ENCODE peak calls at places on chromosomes 13 and 19, in ten cellular contexts. J, D, B, W, A, G, L, T, P and M are unnamed samples. For H3K4me1, the result is how much of the 10 kb centered on the place peaks cover.

GRCh38 chr13:113854238-113855011 is 9.5 kb downstream of the GAS6 start:
- DNase-seq in T (no peak), L (no peak), W (no peak), P (peak), J (peak), G (peak), D (no peak), B (no peak), A (peak), M (peak)

GRCh38 chr13:99165753-99166587 is 34.7 kb upstream of the UBAC2 start:
- DNase-seq in D (peak), J (no peak), T (no peak), P (no peak), L (no peak), G (no peak), B (no peak), W (no peak), A (no peak), M (no peak)

GRCh38 chr13:71751074-71751473 is 115.9 kb downstream of the DACH1 start:
- DNase-seq in D (no peak), A (no peak), W (no peak), J (no peak), T (no peak), B (no peak), G (no peak), P (no peak), L (no peak), M (no peak)

GRCh38 chr13:97342136-97342535 is 91.8 kb upstream of the RAP2A start:
- DNase-seq in A (no peak), J (no peak), P (no peak), L (no peak), T (no peak), B (no peak), G (no peak), W (no peak), D (no peak), M (no peak)

GRCh38 chr19:47595937-47596336 is 13.0 kb upstream of the BICRA start:
- DNase-seq in L (no peak), J (no peak), D (no peak), G (no peak), A (no peak), T (no peak), W (no peak), B (no peak), P (no peak), M (no peak)

GRCh38 chr19:54882758-54883157 is 8.7 kb downstream of the FCAR start:
- DNase-seq in G (no peak), L (no peak), B (peak), A (no peak), T (no peak), W (no peak), J (no peak), P (no peak), D (no peak), M (no peak)

GRCh38 chr19:54248016-54248601 is 5.5 kb upstream of the LILRA6 start:
- DNase-seq in L (peak), W (no peak), D (peak), P (peak), T (no peak), G (no peak), J (peak), A (peak), B (no peak), M (no peak)

GRCh38 chr13:48156466-48156865 is 61.6 kb upstream of the MED4 start:
- DNase-seq in W (no peak), P (no peak), B (peak), G (no peak), T (no peak), D (peak), A (no peak), J (no peak), L (no peak), M (no peak)

GRCh38 chr19:55345818-55346724 is 6.4 kb downstream of the KMT5C start:
- DNase-seq in D (peak), A (peak), L (no peak), W (peak), P (peak), T (peak), B (no peak), J (no peak), G (no peak), M (peak)

GRCh38 chr19:28526042-28526441 is 686.9 kb downstream of the UQCRFS1 start:
- DNase-seq in P (no peak), L (no peak), A (no peak), B (no peak), G (no peak), J (no peak), W (no peak), T (no peak), D (no peak), M (no peak)

GRCh38 chr19:49152218-49152550 is 3.0 kb downstream of the HRC start:
- DNase-seq in B (no peak), J (no peak), D (no peak), W (no peak), T (peak), G (no peak), A (no peak), L (no peak), P (no peak), M (no peak)

GRCh38 chr19:41882568-41883462 is at the start of gene ARHGEF1:
- DNase-seq in G (peak), J (no peak), D (peak), A (no peak), P (peak), T (peak), W (peak), L (peak), B (peak), M (peak)

GRCh38 chr13:25973085-25973484 is 78.7 kb downstream of the SHISA2 start:
- DNase-seq in A (no peak), T (no peak), W (no peak), P (no peak), B (no peak), D (no peak), G (no peak), L (no peak), J (no peak), M (no peak)

GRCh38 chr13:44435142-44435982 is 61.7 kb downstream of the SERP2 start:
- DNase-seq in J (peak), P (peak), A (peak), L (peak), T (peak), B (peak), G (peak), D (peak), W (peak), M (peak)

GRCh38 chr19:3142292-3142670 is 6.4 kb downstream of the GNA15 start:
- DNase-seq in A (no peak), P (no peak), L (no peak), G (no peak), W (no peak), T (peak), J (no peak), B (no peak), D (no peak), M (no peak)

GRCh38 chr19:29260477-29261317 is 47.7 kb upstream of the UQCRFS1 start:
- DNase-seq in W (no peak), D (no peak), L (no peak), J (no peak), A (no peak), P (no peak), G (no peak), B (peak), T (peak), M (no peak)

GRCh38 chr13:85812282-85812681 is 13.1 kb upstream of the SLITRK6 start:
- DNase-seq in G (no peak), B (no peak), L (no peak), P (no peak), D (no peak), W (no peak), J (no peak), A (no peak), T (no peak), M (no peak)

GRCh38 chr19:408441-409005 is 424 bp downstream of the C2CD4C start:
- DNase-seq in A (no peak), D (no peak), P (peak), G (peak), T (peak), W (no peak), L (no peak), J (no peak), B (no peak), M (no peak)

GRCh38 chr19:17090501-17091074 is 15.0 kb downstream of the MYO9B start:
- DNase-seq in T (no peak), G (no peak), D (no peak), A (no peak), L (no peak), J (no peak), B (no peak), P (no peak), W (no peak), M (no peak)

GRCh38 chr13:44263920-44264610 is 109.6 kb upstream of the SERP2 start:
- DNase-seq in D (no peak), B (no peak), G (no peak), W (no peak), J (no peak), A (no peak), P (no peak), T (no peak), L (no peak), M (no peak)

GRCh38 chr13:46288570-46289259 is 77.0 kb downstream of the LRRC63 start:
- DNase-seq in P (no peak), A (no peak), L (no peak), B (peak), J (no peak), T (peak), D (no peak), W (no peak), G (no peak), M (no peak)

DNA sequence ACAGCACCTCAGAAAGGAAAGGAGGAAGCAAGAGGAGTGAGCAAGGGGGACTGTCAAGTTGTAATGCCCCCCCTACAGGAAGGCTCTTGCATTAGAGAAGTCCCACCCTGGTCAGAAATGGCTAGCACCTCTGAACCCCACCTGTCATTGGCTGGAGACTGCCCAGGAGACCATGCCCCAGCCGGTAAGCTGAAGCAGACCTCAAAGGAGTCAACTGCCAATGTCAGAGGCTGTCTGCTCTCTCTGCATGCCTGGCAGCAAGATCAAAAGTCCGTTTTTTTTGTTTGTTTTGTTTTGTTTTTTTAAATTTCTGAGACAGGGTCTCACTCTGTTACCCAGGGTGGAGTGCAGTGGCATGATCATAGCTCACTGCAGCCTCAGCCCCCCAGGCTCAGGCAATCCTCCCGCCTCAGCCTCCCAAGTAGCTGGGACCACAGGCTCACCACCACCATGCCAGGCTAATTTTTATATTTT is 8.1 kb upstream of the BCL3 start:
- DNase-seq in P (no peak), L (no peak), B (peak), W (no peak), D (no peak), T (peak), G (no peak), A (no peak), J (no peak), M (no peak)
- TF ChIP-seq CTCF in P (no peak), L (no peak), B (peak), W (no peak), D (no peak), T (peak), G (no peak), A (no peak), J (no peak), M (no peak)

DNA sequence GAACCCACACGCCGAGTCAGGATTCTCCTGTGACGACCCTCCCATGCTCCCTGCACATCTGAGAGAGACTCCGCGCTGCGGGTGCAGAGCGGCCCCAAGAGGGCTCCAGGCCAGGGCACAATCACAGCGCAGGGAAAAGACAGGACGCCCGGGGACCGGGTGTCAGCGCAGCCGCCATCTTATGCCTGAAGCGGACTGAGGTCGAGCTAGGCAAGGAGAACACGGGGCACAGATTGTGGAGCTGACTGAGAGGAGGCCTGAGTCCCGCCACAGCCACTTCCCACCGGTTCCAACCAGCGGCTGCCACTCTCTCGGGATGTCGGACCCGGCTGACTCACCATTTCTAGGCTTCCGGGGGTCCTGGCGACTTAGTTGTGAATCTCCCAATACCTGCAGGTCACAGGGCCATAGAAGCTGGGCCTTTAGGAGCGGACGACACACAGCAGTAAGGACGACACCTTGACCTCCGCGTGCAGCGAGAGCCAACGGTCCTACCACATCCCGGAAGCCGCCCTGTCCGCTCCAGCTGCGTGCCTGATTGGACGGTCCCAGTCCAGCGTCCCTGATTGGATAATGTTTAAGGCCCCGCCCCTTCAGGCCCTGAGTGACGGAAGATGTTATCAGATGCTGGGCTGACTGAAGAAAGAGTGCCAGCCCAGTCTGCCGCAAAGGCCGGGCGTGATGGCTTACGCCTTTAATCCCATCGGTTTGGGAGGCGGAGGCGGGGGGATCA is at the start of gene ZNF728:
- DNase-seq in P (peak), T (peak), A (peak), G (peak), W (peak), J (no peak), B (no peak), D (peak), L (peak), M (peak)
- H3K4me3 ChIP-seq in P (peak), T (peak), A (no peak), G (peak), W (peak), J (peak), B (no peak), D (no peak), L (peak), M (peak)

GRCh38 chr13:110548891-110549794 is 12.4 kb downstream of the RAB20 start:
- DNase-seq in J (no peak), W (no peak), A (no peak), T (no peak), P (no peak), B (no peak), L (no peak), G (no peak), D (no peak), M (no peak)
- H3K4me1 ChIP-seq in J (under half), W (under half), A (under half), T (under half), P (under half), B (under half), L (under half), G (under half), D (under half), M (under half)

DNA sequence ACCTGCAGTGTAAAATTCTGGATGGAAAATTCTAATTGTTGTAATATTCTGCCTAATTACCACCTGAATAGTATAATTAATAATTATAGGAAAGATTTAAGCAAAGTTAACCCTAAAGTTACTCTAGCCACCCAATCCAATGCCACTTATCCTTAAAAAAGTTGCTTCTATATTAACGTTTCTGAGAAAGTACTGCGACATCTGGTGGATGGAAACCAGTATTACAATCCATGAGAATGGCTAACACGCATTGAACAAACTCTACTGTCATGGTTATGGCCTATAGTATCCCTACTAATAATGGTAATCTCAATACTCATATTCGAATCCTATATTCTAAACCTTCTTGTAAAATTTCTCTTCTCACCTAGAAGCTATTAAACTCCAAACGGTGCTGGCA is 1551.8 kb downstream of the SLITRK1 start:
- DNase-seq in P (no peak), L (no peak), J (no peak), T (peak), A (no peak), G (no peak), B (peak), D (no peak), W (no peak), M (no peak)
- TF ChIP-seq CTCF in P (peak), L (no peak), J (no peak), T (peak), A (no peak), G (no peak), B (peak), D (peak), W (peak), M (peak)